ENCODE peak calls at places on chromosomes 4 and X, in eight cellular contexts. One of them, this sample, is unnamed.

GRCh38 chr4:173752610-173753009 is 222.6 kb upstream of the HAND2 start:
- DNase-seq in activated CD4-positive, alpha-beta T cell treated with anti-CD3 and anti-CD28 coated beads for 48 hours: peak; percentile 50
- DNase-seq in SK-N-SH: no peak
- DNase-seq in NCI-H2029: no peak
- DNase-seq in IMR-90: peak; percentile 4
- DNase-seq in ovary: no peak
- DNase-seq in PC-3: peak; percentile 28
- DNase-seq in RWPE1: no peak
- DNase-seq in this sample: no peak

GRCh38 chr4:22692736-22693135 is at the start of gene GBA3:
- DNase-seq in NCI-H2029: no peak
- DNase-seq in RWPE1: no peak
- DNase-seq in PC-3: no peak
- DNase-seq in ovary: no peak
- DNase-seq in activated CD4-positive, alpha-beta T cell treated with anti-CD3 and anti-CD28 coated beads for 48 hours: no peak
- DNase-seq in SK-N-SH: no peak
- DNase-seq in IMR-90: no peak
- DNase-seq in this sample: no peak

GRCh38 chrX:72100824-72101351 is 30.8 kb downstream of the RTL5 start:
- DNase-seq in RWPE1: no peak
- DNase-seq in ovary: no peak
- DNase-seq in NCI-H2029: no peak
- DNase-seq in SK-N-SH: no peak
- DNase-seq in activated CD4-positive, alpha-beta T cell treated with anti-CD3 and anti-CD28 coated beads for 48 hours: peak; percentile 68
- DNase-seq in PC-3: no peak
- DNase-seq in IMR-90: no peak
- DNase-seq in this sample: peak; percentile 71

GRCh38 chr4:16693040-16693506 is 205.4 kb downstream of the LDB2 start:
- DNase-seq in NCI-H2029: no peak
- DNase-seq in RWPE1: no peak
- DNase-seq in PC-3: peak; percentile 18
- DNase-seq in ovary: peak; percentile 70
- DNase-seq in activated CD4-positive, alpha-beta T cell treated with anti-CD3 and anti-CD28 coated beads for 48 hours: no peak
- DNase-seq in SK-N-SH: no peak
- DNase-seq in IMR-90: no peak
- DNase-seq in this sample: no peak

GRCh38 chr4:136713140-136713539 is 819.2 kb downstream of the PCDH18 start:
- DNase-seq in NCI-H2029: no peak
- DNase-seq in IMR-90: peak; percentile 66
- DNase-seq in activated CD4-positive, alpha-beta T cell treated with anti-CD3 and anti-CD28 coated beads for 48 hours: no peak
- DNase-seq in SK-N-SH: no peak
- DNase-seq in ovary: no peak
- DNase-seq in PC-3: peak; percentile 19
- DNase-seq in RWPE1: no peak
- DNase-seq in this sample: no peak

GRCh38 chr4:53479731-53480525 is 102.5 kb downstream of the FIP1L1 start:
- DNase-seq in NCI-H2029: no peak
- DNase-seq in ovary: no peak
- DNase-seq in IMR-90: peak; percentile 73
- DNase-seq in RWPE1: peak; percentile 59
- DNase-seq in activated CD4-positive, alpha-beta T cell treated with anti-CD3 and anti-CD28 coated beads for 48 hours: no peak
- DNase-seq in PC-3: peak; percentile 78
- DNase-seq in SK-N-SH: no peak
- DNase-seq in this sample: no peak

GRCh38 chr4:84158670-84159069 is 340.4 kb downstream of the NKX6-1 start:
- DNase-seq in ovary: no peak
- DNase-seq in PC-3: no peak
- DNase-seq in SK-N-SH: no peak
- DNase-seq in RWPE1: no peak
- DNase-seq in activated CD4-positive, alpha-beta T cell treated with anti-CD3 and anti-CD28 coated beads for 48 hours: no peak
- DNase-seq in IMR-90: no peak
- DNase-seq in NCI-H2029: no peak
- DNase-seq in this sample: no peak

GRCh38 chr4:69984030-69984443 is 11.7 kb upstream of the STATH start:
- DNase-seq in SK-N-SH: no peak
- DNase-seq in PC-3: peak; percentile 79
- DNase-seq in NCI-H2029: peak; percentile 65
- DNase-seq in IMR-90: no peak
- DNase-seq in ovary: no peak
- DNase-seq in activated CD4-positive, alpha-beta T cell treated with anti-CD3 and anti-CD28 coated beads for 48 hours: no peak
- DNase-seq in RWPE1: peak; percentile 9
- DNase-seq in this sample: no peak

GRCh38 chr4:100170986-100171385 is 19.3 kb downstream of the DDIT4L start:
- DNase-seq in ovary: no peak
- DNase-seq in PC-3: no peak
- DNase-seq in SK-N-SH: no peak
- DNase-seq in NCI-H2029: no peak
- DNase-seq in RWPE1: no peak
- DNase-seq in IMR-90: no peak
- DNase-seq in activated CD4-positive, alpha-beta T cell treated with anti-CD3 and anti-CD28 coated beads for 48 hours: no peak
- DNase-seq in this sample: no peak

GRCh38 chr4:67762091-67762490 is 7.9 kb upstream of the GNRHR start:
- DNase-seq in IMR-90: peak; percentile 59
- DNase-seq in SK-N-SH: no peak
- DNase-seq in PC-3: no peak
- DNase-seq in ovary: no peak
- DNase-seq in NCI-H2029: no peak
- DNase-seq in RWPE1: no peak
- DNase-seq in activated CD4-positive, alpha-beta T cell treated with anti-CD3 and anti-CD28 coated beads for 48 hours: no peak
- DNase-seq in this sample: no peak

GRCh38 chr4:113157086-113157857 is 107.8 kb downstream of the ANK2 start:
- DNase-seq in RWPE1: no peak
- DNase-seq in PC-3: no peak
- DNase-seq in activated CD4-positive, alpha-beta T cell treated with anti-CD3 and anti-CD28 coated beads for 48 hours: no peak
- DNase-seq in ovary: no peak
- DNase-seq in IMR-90: no peak
- DNase-seq in SK-N-SH: no peak
- DNase-seq in NCI-H2029: peak; percentile 23
- DNase-seq in this sample: no peak

GRCh38 chrX:54922547-54922946 is 1.9 kb downstream of the TRO start:
- DNase-seq in SK-N-SH: no peak
- DNase-seq in ovary: no peak
- DNase-seq in RWPE1: no peak
- DNase-seq in PC-3: no peak
- DNase-seq in activated CD4-positive, alpha-beta T cell treated with anti-CD3 and anti-CD28 coated beads for 48 hours: no peak
- DNase-seq in NCI-H2029: no peak
- DNase-seq in IMR-90: no peak
- DNase-seq in this sample: no peak

GRCh38 chr4:71773004-71773403 is 10.9 kb downstream of the GC start:
- DNase-seq in PC-3: no peak
- DNase-seq in ovary: no peak
- DNase-seq in activated CD4-positive, alpha-beta T cell treated with anti-CD3 and anti-CD28 coated beads for 48 hours: no peak
- DNase-seq in IMR-90: no peak
- DNase-seq in NCI-H2029: no peak
- DNase-seq in RWPE1: no peak
- DNase-seq in SK-N-SH: no peak
- DNase-seq in this sample: no peak

GRCh38 chr4:25608644-25609043 is 47.0 kb upstream of the SLC34A2 start:
- DNase-seq in activated CD4-positive, alpha-beta T cell treated with anti-CD3 and anti-CD28 coated beads for 48 hours: no peak
- DNase-seq in ovary: no peak
- DNase-seq in RWPE1: no peak
- DNase-seq in IMR-90: no peak
- DNase-seq in SK-N-SH: no peak
- DNase-seq in PC-3: no peak
- DNase-seq in NCI-H2029: no peak
- DNase-seq in this sample: no peak

GRCh38 chrX:136643243-136643642 is 4.7 kb upstream of the CD40LG start:
- DNase-seq in NCI-H2029: no peak
- DNase-seq in activated CD4-positive, alpha-beta T cell treated with anti-CD3 and anti-CD28 coated beads for 48 hours: no peak
- DNase-seq in ovary: no peak
- DNase-seq in SK-N-SH: no peak
- DNase-seq in IMR-90: no peak
- DNase-seq in PC-3: no peak
- DNase-seq in RWPE1: no peak
- DNase-seq in this sample: no peak

GRCh38 chr4:26127851-26128337 is 192.9 kb upstream of the RBPJ start:
- DNase-seq in IMR-90: no peak
- DNase-seq in activated CD4-positive, alpha-beta T cell treated with anti-CD3 and anti-CD28 coated beads for 48 hours: no peak
- DNase-seq in RWPE1: peak; percentile 86
- DNase-seq in SK-N-SH: no peak
- DNase-seq in PC-3: peak; percentile 95
- DNase-seq in ovary: no peak
- DNase-seq in NCI-H2029: peak; percentile 93
- DNase-seq in this sample: no peak

GRCh38 chr4:110508827-110509446 is 33.0 kb downstream of the ENPEP start:
- DNase-seq in activated CD4-positive, alpha-beta T cell treated with anti-CD3 and anti-CD28 coated beads for 48 hours: no peak
- DNase-seq in RWPE1: peak; percentile 15
- DNase-seq in PC-3: peak; percentile 48
- DNase-seq in SK-N-SH: peak; percentile 24
- DNase-seq in ovary: no peak
- DNase-seq in NCI-H2029: no peak
- DNase-seq in IMR-90: peak; percentile 46
- DNase-seq in this sample: no peak

GRCh38 chrX:27057883-27058282 is 405.3 kb downstream of the PPP4R3C start:
- DNase-seq in RWPE1: no peak
- DNase-seq in NCI-H2029: no peak
- DNase-seq in ovary: no peak
- DNase-seq in PC-3: no peak
- DNase-seq in activated CD4-positive, alpha-beta T cell treated with anti-CD3 and anti-CD28 coated beads for 48 hours: no peak
- DNase-seq in SK-N-SH: no peak
- DNase-seq in IMR-90: no peak
- DNase-seq in this sample: no peak

GRCh38 chr4:184649971-184650855 is 675 bp downstream of the PRIMPOL start:
- DNase-seq in activated CD4-positive, alpha-beta T cell treated with anti-CD3 and anti-CD28 coated beads for 48 hours: peak; percentile 28
- DNase-seq in ovary: peak; percentile 41
- DNase-seq in IMR-90: peak; percentile 65
- DNase-seq in RWPE1: no peak
- DNase-seq in PC-3: peak; percentile 14
- DNase-seq in SK-N-SH: peak; percentile 31
- DNase-seq in NCI-H2029: peak; percentile 8
- DNase-seq in this sample: no peak

GRCh38 chr4:137739391-137739790 is 207.1 kb upstream of the PCDH18 start:
- DNase-seq in PC-3: no peak
- DNase-seq in NCI-H2029: no peak
- DNase-seq in IMR-90: no peak
- DNase-seq in ovary: no peak
- DNase-seq in activated CD4-positive, alpha-beta T cell treated with anti-CD3 and anti-CD28 coated beads for 48 hours: no peak
- DNase-seq in SK-N-SH: no peak
- DNase-seq in RWPE1: no peak
- DNase-seq in this sample: no peak

GRCh38 chrX:37796805-37797204 is 16.9 kb downstream of the CYBB start:
- DNase-seq in PC-3: no peak
- DNase-seq in NCI-H2029: no peak
- DNase-seq in RWPE1: no peak
- DNase-seq in IMR-90: no peak
- DNase-seq in SK-N-SH: no peak
- DNase-seq in activated CD4-positive, alpha-beta T cell treated with anti-CD3 and anti-CD28 coated beads for 48 hours: no peak
- DNase-seq in ovary: no peak
- DNase-seq in this sample: no peak

GRCh38 chr4:186724861-186725419 is 1.3 kb upstream of the FAT1 start:
- DNase-seq in RWPE1: peak; percentile 25
- DNase-seq in NCI-H2029: no peak
- DNase-seq in IMR-90: peak; percentile 40
- DNase-seq in activated CD4-positive, alpha-beta T cell treated with anti-CD3 and anti-CD28 coated beads for 48 hours: no peak
- DNase-seq in SK-N-SH: no peak
- DNase-seq in PC-3: no peak
- DNase-seq in ovary: peak; percentile 26
- DNase-seq in this sample: no peak

GRCh38 chrX:56947695-56948094 is 47.6 kb downstream of the SPIN3 start:
- DNase-seq in NCI-H2029: no peak
- DNase-seq in IMR-90: peak; percentile 20
- DNase-seq in ovary: no peak
- DNase-seq in activated CD4-positive, alpha-beta T cell treated with anti-CD3 and anti-CD28 coated beads for 48 hours: no peak
- DNase-seq in PC-3: peak; percentile 69
- DNase-seq in RWPE1: peak; percentile 6
- DNase-seq in SK-N-SH: no peak
- DNase-seq in this sample: no peak

GRCh38 chrX:107542500-107542899 is 85.8 kb upstream of the PRPS1 start:
- DNase-seq in SK-N-SH: peak; percentile 19
- DNase-seq in activated CD4-positive, alpha-beta T cell treated with anti-CD3 and anti-CD28 coated beads for 48 hours: no peak
- DNase-seq in IMR-90: peak; percentile 34
- DNase-seq in NCI-H2029: peak; percentile 37
- DNase-seq in RWPE1: peak; percentile 1
- DNase-seq in ovary: no peak
- DNase-seq in PC-3: peak; percentile 48
- DNase-seq in this sample: no peak

GRCh38 chrX:27555514-27555913 is 34.6 kb upstream of the DCAF8L2 start:
- DNase-seq in IMR-90: peak; percentile 40
- DNase-seq in SK-N-SH: peak; percentile 11
- DNase-seq in NCI-H2029: no peak
- DNase-seq in activated CD4-positive, alpha-beta T cell treated with anti-CD3 and anti-CD28 coated beads for 48 hours: no peak
- DNase-seq in RWPE1: peak; percentile 5
- DNase-seq in PC-3: peak; percentile 67
- DNase-seq in ovary: no peak
- DNase-seq in this sample: no peak

GRCh38 chrX:136525738-136526606 is 6.0 kb upstream of the VGLL1 start:
- DNase-seq in activated CD4-positive, alpha-beta T cell treated with anti-CD3 and anti-CD28 coated beads for 48 hours: peak; percentile 5
- DNase-seq in PC-3: peak; percentile 95
- DNase-seq in ovary: peak; percentile 88
- DNase-seq in RWPE1: peak; percentile 45
- DNase-seq in IMR-90: peak; percentile 85
- DNase-seq in NCI-H2029: peak; percentile 59
- DNase-seq in SK-N-SH: no peak
- DNase-seq in this sample: no peak

GRCh38 chrX:136028383-136028984 is 43.2 kb downstream of the SLC9A6 start:
- DNase-seq in IMR-90: peak; percentile 74
- DNase-seq in NCI-H2029: no peak
- DNase-seq in SK-N-SH: peak; percentile 47
- DNase-seq in PC-3: peak; percentile 80
- DNase-seq in ovary: no peak
- DNase-seq in activated CD4-positive, alpha-beta T cell treated with anti-CD3 and anti-CD28 coated beads for 48 hours: no peak
- DNase-seq in RWPE1: peak; percentile 18
- DNase-seq in this sample: no peak